ENCODE peak calls at places on chromosomes 5 and 9, in four cellular contexts. A, L, Q and K are unnamed samples.

GRCh38 chr5:77852514-77853352 is 76.6 kb upstream of the TBCA start:
- DNase-seq in A (peak), L (no peak), Q (peak), K (no peak)

GRCh38 chr9:124306098-124306735 is 48.5 kb downstream of the NEK6 start:
- DNase-seq in Q (no peak), A (no peak), L (no peak), K (peak)

GRCh38 chr9:5453004-5453403 is 2.7 kb downstream of the CD274 start:
- DNase-seq in Q (no peak), L (no peak), A (no peak), K (no peak)

GRCh38 chr9:130452835-130453234 is 8.1 kb downstream of the ASS1 start:
- DNase-seq in Q (no peak), L (no peak), A (no peak), K (no peak)

GRCh38 chr9:74570879-74571512 is 73.9 kb downstream of the RORB start:
- DNase-seq in Q (no peak), L (peak), A (no peak), K (peak)

GRCh38 chr9:10447036-10447435 is 165.8 kb downstream of the PTPRD start:
- DNase-seq in Q (no peak), A (no peak), L (no peak), K (no peak)

GRCh38 chr9:84849049-84849448 is 179.5 kb downstream of the NTRK2 start:
- DNase-seq in L (no peak), A (no peak), Q (no peak), K (no peak)

GRCh38 chr9:99109522-99109921 is 4.6 kb downstream of the TGFBR1 start:
- DNase-seq in L (no peak), Q (no peak), A (no peak), K (no peak)

GRCh38 chr9:136310273-136311030 is 6.6 kb upstream of the CCDC187 start:
- DNase-seq in L (peak), Q (no peak), A (no peak), K (no peak)

GRCh38 chr5:10456583-10457562 is 15.2 kb downstream of the ROPN1L start:
- DNase-seq in Q (no peak), L (no peak), A (no peak), K (no peak)

GRCh38 chr5:19208397-19208796 is 779.6 kb downstream of the CDH18 start:
- DNase-seq in L (no peak), A (no peak), Q (no peak), K (no peak)

GRCh38 chr5:17802256-17802655 is 168.0 kb downstream of the TAF11L14 start:
- DNase-seq in L (no peak), Q (no peak), A (no peak), K (no peak)

GRCh38 chr9:92138157-92138959 is 23.1 kb upstream of the SPTLC1 start:
- DNase-seq in A (no peak), L (peak), Q (no peak), K (no peak)

GRCh38 chr9:134983506-134984371 is 66.0 kb upstream of the FCN1 start:
- DNase-seq in A (no peak), Q (no peak), L (no peak), K (no peak)

GRCh38 chr9:134981829-134982228 is 64.1 kb upstream of the FCN1 start:
- DNase-seq in A (no peak), Q (no peak), L (no peak), K (no peak)

GRCh38 chr9:134982311-134982710 is 64.6 kb upstream of the FCN1 start:
- DNase-seq in L (no peak), Q (no peak), A (no peak), K (no peak)

GRCh38 chr9:134984372-134985240 is 66.9 kb upstream of the FCN1 start:
- DNase-seq in Q (no peak), L (no peak), A (no peak), K (no peak)

DNA sequence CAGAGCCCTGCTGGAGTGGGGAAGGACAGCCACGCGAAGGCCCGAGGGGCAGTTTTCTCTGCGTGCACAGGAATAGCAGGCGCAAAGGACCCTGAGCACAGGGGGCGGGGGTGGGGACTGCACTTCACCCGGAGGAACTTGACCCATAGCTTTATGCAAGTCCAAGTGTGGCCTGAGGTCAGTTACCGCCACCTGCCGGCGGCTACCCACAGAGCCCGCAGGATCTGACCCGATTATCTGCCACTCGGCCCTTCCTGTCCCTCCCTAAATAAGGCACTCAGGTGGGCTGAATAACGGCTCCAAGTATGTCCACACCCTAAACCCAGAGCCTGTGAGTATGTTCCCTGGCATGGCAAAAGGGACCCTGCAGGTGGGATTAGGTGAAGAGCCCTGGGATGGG is 65.4 kb upstream of the FCN1 start:
- DNase-seq in L (peak), Q (peak), A (peak), K (no peak)
- TF ChIP-seq JUND in L (no peak), Q (no peak), A (no peak), K (no peak)

GRCh38 chr5:93584531-93585053 is 1.6 kb downstream of the NR2F1 start:
- DNase-seq in L (no peak), A (no peak), Q (no peak), K (no peak)

GRCh38 chr5:93583799-93584530 is 943 bp downstream of the NR2F1 start:
- DNase-seq in Q (no peak), A (no peak), L (no peak), K (no peak)

GRCh38 chr5:93583525-93583798 is 440 bp downstream of the NR2F1 start:
- DNase-seq in A (no peak), Q (no peak), L (no peak), K (no peak)

GRCh38 chr5:93581738-93582414 is 857 bp upstream of the NR2F1-AS1 start:
- DNase-seq in L (no peak), A (no peak), Q (no peak), K (peak)

DNA sequence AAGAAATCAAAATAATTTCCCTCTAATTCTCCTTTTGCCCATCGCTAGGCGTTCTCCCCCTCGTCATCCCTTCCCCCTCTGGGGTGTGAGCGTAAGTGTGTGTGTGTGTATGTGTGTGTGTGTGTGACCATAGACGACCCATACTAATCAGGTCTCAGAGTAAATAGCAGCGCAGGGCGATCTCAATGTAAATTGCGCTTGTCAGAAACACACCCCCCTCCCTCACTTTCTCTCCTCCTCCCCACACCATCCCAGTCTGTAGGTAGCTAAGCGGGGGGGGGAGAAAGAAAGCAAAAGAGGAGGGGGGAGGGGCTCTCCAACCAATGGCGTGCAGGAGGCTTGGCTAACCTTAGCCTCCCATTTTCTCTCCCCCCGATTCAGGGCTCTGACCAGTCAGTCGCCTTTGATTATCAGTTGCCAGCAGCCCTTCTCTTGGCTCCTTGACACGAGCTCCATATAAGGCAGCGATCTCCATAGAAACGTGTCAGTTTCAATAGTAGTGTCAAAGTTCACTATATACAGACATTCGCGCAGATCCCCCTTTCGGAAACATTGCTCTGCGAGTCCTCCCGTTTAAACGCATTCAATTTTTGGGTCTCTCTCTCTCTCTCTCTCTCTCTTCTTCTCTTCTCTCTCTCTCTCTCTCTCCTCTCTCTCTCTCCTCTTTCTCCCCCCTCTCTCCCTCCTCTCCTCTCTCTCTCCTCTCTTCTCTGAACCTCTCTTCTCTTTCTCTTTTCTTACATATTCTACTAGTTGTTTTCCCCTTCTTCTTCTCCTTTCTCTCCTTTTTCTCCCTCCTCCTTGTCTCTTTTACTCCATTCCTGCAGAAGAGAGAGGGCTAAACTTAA is at the start of gene NR2F1:
- DNase-seq in Q (no peak), A (peak), L (peak), K (peak)
- TF ChIP-seq ZNF274 in Q (no peak), A (no peak), L (no peak), K (no peak)

GRCh38 chr9:113516840-113517577 is 53.5 kb downstream of the RGS3 start:
- DNase-seq in L (no peak), A (no peak), Q (peak), K (no peak)
- TF ChIP-seq EGR1 in L (no peak), A (no peak), Q (peak), K (no peak)

GRCh38 chr9:116141864-116142561 is 11.6 kb upstream of the PAPPA start:
- DNase-seq in Q (no peak), L (no peak), A (no peak), K (no peak)
- TF ChIP-seq JUND in Q (no peak), L (no peak), A (no peak), K (no peak)

GRCh38 chr5:79875230-79875629 is 115.8 kb downstream of the MTX3 start:
- DNase-seq in Q (no peak), A (no peak), L (no peak), K (no peak)

GRCh38 chr5:79878131-79878630 is 112.9 kb downstream of the MTX3 start:
- DNase-seq in A (no peak), Q (no peak), L (no peak), K (no peak)

GRCh38 chr5:79876510-79876909 is 114.6 kb downstream of the MTX3 start:
- DNase-seq in Q (no peak), A (no peak), L (no peak), K (no peak)

GRCh38 chr5:79873216-79873615 is 117.8 kb downstream of the MTX3 start:
- DNase-seq in A (no peak), L (no peak), Q (no peak), K (no peak)

GRCh38 chr5:79878721-79879336 is 112.2 kb downstream of the MTX3 start:
- DNase-seq in A (peak), L (peak), Q (no peak), K (peak)
- TF ChIP-seq ZNF274 in A (no peak), L (no peak), Q (no peak), K (no peak)

DNA sequence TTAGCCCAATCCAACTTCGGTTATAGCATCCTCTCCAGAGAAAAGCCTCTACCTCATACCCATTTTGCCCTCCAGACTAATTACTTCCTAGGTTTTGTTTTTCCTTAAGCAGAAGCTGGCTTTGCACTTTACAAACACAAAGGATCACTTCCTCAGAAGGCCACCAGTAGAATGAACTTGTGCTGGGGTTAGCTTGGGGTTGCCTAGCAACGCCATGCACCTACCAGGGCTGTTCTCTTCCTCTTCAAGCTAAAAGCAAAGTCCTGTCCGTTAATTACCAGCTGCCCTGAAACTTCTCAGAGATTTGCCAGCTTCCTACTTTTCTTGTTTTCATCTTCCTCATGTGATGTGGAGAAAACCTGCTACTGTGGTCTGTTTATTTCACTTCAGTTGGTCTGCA is 132.0 kb upstream of the WWC1 start:
- DNase-seq in Q (no peak), A (no peak), L (no peak), K (no peak)
- TF ChIP-seq EGR1 in Q (no peak), A (no peak), L (no peak), K (no peak)

DNA sequence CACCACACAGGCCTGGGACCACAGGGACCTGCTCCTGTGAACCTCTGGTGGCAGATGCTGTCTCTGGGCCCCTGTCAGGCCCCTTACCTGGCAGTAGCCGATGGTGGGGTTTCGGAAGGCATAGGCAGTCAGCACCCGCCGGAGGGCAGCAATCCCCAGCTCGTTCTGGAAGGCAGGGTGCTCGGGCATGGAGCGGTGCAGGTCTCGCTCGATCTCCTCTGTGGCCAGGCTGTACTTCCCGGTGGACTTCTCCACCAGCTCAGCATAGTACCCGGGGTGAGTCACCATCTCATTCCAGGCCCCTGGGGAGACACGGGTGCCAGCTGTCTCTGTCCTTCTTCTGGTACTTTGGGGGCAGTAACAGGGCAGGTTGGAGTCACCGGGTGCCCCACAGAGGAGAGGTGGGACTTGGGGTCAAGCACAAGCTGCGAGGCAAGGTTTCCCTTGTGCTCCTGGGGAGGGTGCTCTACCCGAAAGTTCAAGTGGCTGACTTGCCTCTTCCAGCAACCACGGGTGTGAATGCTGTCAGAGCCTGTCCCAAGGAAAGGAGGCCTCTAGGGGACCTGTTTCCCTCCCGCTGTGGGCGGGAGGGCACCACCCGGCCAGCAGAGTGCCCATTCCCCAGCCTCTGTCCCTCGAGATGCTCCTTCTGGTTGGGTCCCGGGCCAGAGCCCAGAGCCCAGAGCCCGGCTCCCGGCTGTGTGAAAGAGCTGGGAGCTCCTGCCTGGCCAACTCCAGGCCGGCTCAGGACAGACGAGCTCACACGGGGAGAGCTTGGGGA is 19.8 kb upstream of the MRNIP start:
- DNase-seq in Q (no peak), L (no peak), A (no peak), K (no peak)
- TF ChIP-seq JUND in Q (no peak), L (no peak), A (no peak), K (no peak)

GRCh38 chr9:24351952-24352351 is 193.7 kb downstream of the IZUMO3 start:
- DNase-seq in A (no peak), L (no peak), Q (no peak), K (no peak)
- TF ChIP-seq ZNF274 in A (no peak), L (no peak), Q (no peak), K (no peak)

DNA sequence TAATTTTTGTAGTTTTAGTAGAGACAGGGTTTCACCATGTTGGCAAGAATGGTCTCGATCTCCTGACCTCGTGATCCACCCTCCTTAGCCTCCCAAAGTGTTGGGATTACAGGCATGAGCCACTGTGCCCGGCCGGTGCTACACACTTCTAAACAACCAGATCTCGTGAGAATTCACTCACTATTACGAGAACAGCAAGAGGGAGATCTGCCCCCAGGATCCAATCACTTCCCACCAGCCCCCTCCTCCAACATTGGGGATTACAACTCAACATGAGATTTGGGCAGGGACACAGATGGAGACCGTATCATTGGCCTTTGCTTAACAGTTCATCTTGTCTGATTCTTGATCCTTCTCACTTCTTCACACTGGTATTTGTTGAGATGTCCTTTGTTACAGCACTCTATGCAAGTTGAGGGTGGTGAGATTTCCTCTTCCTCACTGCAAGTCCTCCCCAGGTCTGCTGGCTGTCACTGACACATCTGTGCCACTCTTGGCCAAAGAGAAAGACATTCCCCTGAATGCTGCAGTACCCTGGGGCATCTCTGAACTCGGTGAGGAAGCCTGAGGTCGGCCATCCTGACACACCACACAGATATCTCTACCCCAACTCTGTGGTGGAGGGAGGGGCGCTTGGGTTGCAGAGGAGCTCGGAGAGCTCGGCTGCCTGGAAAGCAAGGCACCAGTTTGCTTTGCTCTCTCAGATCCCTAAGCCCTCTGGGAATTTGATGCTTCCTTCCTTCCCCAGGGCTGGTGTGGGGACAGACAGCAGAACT is 4.2 kb upstream of the SUB1 start:
- DNase-seq in Q (no peak), L (no peak), A (no peak), K (no peak)
- TF ChIP-seq EGR1 in Q (no peak), L (no peak), A (no peak), K (no peak)

GRCh38 chr9:6889868-6890267 is 132.1 kb downstream of the KDM4C start:
- DNase-seq in Q (no peak), A (no peak), L (no peak), K (no peak)
- TF ChIP-seq JUND in Q (no peak), A (no peak), L (no peak), K (no peak)